ENCODE peak calls at places on chromosomes 1 and 21, in four cellular contexts. F is H1, W is H9, K is IMR-90. J is an unnamed sample.

GRCh38 chr1:106584663-106585062 is 471.8 kb upstream of the PRMT6 start:
- DNase-seq in W (no peak), F (no peak), K (no peak), J (no peak)

GRCh38 chr1:46520063-46520911 is 30.7 kb downstream of the DMBX1 start:
- DNase-seq in K (peak; percentile 75), F (no peak), W (peak; percentile 68), J (peak; percentile 72)

GRCh38 chr1:182304218-182305016 is 87.2 kb downstream of the GLUL start:
- DNase-seq in K (no peak), W (no peak), F (no peak), J (no peak)

GRCh38 chr1:248804771-248805681 is 20.7 kb downstream of the SH3BP5L start:
- DNase-seq in W (no peak), F (no peak), K (no peak), J (no peak)

GRCh38 chr1:22884806-22885559 is 87.7 kb downstream of the LACTBL1 start:
- DNase-seq in W (no peak), F (no peak), K (no peak), J (no peak)

GRCh38 chr1:179298952-179299351 is 5.4 kb downstream of the SOAT1 start:
- DNase-seq in W (no peak), K (no peak), F (no peak), J (no peak)

GRCh38 chr1:231610392-231610791 is 16.2 kb upstream of the DISC1 start:
- DNase-seq in K (no peak), W (no peak), F (no peak), J (no peak)

GRCh38 chr1:119102051-119102450 is 38.4 kb downstream of the WARS2 start:
- DNase-seq in F (no peak), W (no peak), K (no peak), J (no peak)

GRCh38 chr1:38881487-38881886 is at the start of gene GJA9:
- DNase-seq in F (no peak), W (no peak), K (no peak), J (no peak)

GRCh38 chr1:20994176-20994575 is 182.5 kb downstream of the EIF4G3 start:
- DNase-seq in W (no peak), K (no peak), F (no peak), J (no peak)

GRCh38 chr1:81780705-81781454 is 19.9 kb upstream of the ADGRL2 start:
- DNase-seq in K (no peak), F (no peak), W (no peak), J (no peak)

GRCh38 chr1:2175681-2176454 is 18.7 kb downstream of the FAAP20 start:
- DNase-seq in W (no peak), F (no peak), K (no peak), J (no peak)

GRCh38 chr1:210311726-210312493 is 16.8 kb upstream of the HHAT start:
- DNase-seq in F (no peak), K (no peak), W (no peak), J (no peak)

GRCh38 chr1:160189649-160190625 is at the start of gene CASQ1:
- DNase-seq in F (no peak), W (no peak), K (peak; percentile 31), J (no peak)

GRCh38 chr1:1758059-1758621 is 20.1 kb downstream of the NADK start:
- DNase-seq in K (no peak), F (no peak), W (no peak), J (no peak)

GRCh38 chr1:184367427-184368038 is 19.3 kb upstream of the C1orf21 start:
- DNase-seq in W (no peak), F (no peak), K (no peak), J (no peak)

GRCh38 chr1:94622757-94623156 is 81.2 kb upstream of the F3 start:
- DNase-seq in W (no peak), K (peak; percentile 61), F (no peak), J (peak; percentile 76)

GRCh38 chr1:246450485-246451251 is 56.4 kb downstream of the SMYD3 start:
- DNase-seq in F (no peak), W (no peak), K (peak; percentile 35), J (peak; percentile 54)

GRCh38 chr21:37452222-37452621 is 85.6 kb downstream of the DYRK1A start:
- DNase-seq in W (no peak), F (no peak), K (peak; percentile 94), J (peak; percentile 97)

GRCh38 chr1:29256979-29257804 is 20.9 kb downstream of the PTPRU start:
- DNase-seq in W (no peak), F (no peak), K (no peak), J (peak; percentile 22)

GRCh38 chr1:87336623-87337067 is 8.0 kb downstream of the LMO4 start:
- DNase-seq in W (no peak), K (no peak), F (no peak), J (no peak)

GRCh38 chr1:224632921-224633321 is 16.8 kb downstream of the CNIH3 start:
- DNase-seq in K (peak; percentile 30), F (no peak), W (no peak), J (no peak)

GRCh38 chr1:154862927-154863701 is 7.0 kb downstream of the KCNN3 start:
- DNase-seq in K (no peak), W (no peak), F (no peak), J (no peak)

GRCh38 chr1:79391896-79392295 is 385.4 kb upstream of the ADGRL4 start:
- DNase-seq in W (no peak), K (peak; percentile 18), F (no peak), J (no peak)

GRCh38 chr1:15509586-15509985 is 14.4 kb downstream of the CASP9 start:
- DNase-seq in F (no peak), W (no peak), K (no peak), J (no peak)

DNA sequence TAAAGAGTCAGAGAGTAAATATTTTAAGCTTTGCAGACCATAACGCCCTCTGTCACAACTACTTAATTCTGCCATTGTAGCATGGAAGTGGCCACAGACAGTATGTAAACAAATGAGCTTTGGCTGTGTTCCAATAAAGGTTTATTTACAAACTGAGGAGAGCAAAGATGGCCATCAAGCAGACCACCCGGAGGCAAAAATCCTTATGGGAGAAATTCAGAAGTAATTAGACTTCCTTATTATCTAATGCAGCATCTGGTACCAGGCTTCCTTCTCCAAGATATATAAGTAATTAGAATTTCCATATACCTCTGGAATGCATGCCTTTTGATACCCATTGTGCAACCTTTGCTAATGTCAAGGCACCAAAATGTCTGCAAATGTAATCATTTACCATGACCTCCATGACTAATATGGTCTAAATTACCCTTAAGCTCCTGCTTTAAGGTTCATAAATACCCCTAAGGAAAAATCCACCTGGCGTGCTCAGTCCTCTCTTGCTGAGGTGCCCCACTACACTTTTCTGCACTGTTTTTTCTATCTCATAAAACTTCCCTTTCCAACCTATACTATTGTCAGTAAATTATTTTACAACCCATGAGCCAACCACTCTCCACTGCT is 377.8 kb downstream of the MATN1 start:
- DNase-seq in F (no peak), W (no peak), K (no peak), J (no peak)
- H3K27me3 ChIP-seq in F (no peaks in the 10 kb centered on the region), W (no peaks in the 10 kb centered on the region), K (no peaks in the 10 kb centered on the region), J (peaks cover 46% of the 10 kb centered on the region)

DNA sequence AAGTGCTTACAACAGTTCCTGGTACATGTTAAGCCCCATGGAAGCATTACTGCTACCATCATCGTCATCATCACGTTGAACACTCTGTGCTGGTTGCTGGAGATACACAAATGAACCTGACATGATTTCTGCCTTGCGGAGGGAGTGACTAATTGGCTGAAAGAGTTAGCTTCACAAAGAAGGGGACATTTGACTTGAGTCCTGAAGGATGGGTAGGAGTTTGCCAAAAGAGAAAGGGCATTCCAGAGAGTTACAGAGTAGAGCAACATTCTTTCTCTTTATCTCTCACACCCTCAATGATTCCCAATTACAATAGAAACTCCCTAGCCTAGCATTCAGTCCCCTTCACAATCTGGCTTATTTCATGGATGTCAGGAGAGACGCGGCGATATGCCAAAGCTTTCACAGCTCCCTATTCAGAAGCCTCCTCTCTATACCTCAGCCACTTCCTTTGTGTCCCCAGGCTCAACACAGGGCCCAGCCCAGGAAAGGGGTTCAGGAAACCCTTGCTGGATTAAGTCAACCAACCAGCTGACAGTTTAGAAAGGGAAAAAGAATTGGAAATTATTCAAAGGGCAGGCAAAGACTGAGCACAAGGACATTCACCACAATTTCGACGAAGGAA is 38.0 kb downstream of the SLC1A7 start:
- DNase-seq in F (no peak), W (no peak), K (no peak), J (no peak)
- H2AFZ ChIP-seq in F (no peak overlapping the region), W (no peak overlapping the region), K (no peak overlapping the region), J (no peak overlapping the region)

DNA sequence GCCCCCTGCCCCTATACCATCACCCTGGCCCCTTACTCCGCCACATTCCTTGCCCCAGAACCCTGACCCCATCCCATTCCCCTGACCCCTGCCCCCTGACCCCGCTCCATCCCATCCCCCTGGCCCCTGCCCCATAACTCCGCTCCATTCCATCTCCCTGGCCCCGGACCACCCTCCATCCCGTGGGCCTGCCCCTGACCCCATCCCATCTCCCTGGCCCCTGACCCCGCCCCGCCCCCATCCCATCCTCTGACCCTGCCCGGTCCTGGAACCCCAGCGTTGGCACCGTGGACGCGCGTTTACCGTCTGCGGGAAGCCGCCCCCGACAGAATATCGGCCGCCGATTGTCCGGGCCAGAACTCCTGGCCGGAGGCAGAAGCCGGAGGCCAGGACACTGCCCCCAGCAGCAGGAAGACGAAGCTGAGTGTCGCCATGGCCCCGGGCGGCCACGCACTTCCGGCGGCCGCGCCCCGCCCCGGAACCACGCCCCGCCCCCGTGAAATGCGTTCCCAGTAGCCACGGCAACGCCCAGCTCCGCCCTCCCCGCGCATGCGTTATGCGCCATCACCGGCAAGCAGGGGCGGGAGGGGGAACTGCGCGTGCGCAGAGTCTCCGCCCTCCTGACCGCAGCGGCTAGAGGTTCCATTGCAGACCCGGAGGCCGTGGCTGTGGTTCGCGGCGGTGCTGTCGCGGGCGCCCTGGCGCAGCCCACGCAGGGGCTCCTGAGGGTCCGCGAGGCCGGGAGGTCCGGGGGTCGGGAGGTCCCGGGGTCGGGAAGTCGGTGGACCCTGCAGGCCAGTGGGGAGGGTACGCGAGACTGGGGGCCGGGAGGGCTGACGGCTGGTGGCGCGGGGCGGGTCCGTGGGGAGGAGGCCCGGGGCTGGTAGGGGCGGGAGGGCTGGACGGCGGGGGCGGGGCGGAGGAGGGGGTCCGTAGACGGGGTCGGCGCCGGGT is at the start of gene POFUT2:
- DNase-seq in K (peak; percentile 92), F (peak; percentile 99), W (peak; percentile 97), J (peak; percentile 92)
- H3K14ac ChIP-seq in K (peak within 1 kb of the TSS; percentile 57), F (no peak within 1 kb of the TSS), W (no peak within 1 kb of the TSS), J (peak within 1 kb of the TSS; percentile 18)

GRCh38 chr1:68220420-68220819 is 11.9 kb downstream of the WLS start:
- DNase-seq in K (no peak), F (no peak), W (no peak), J (no peak)
- H3K27me3 ChIP-seq in K (no peaks in the 10 kb centered on the region), F (peaks cover 2% of the 10 kb centered on the region), W (no peaks in the 10 kb centered on the region), J (no peaks in the 10 kb centered on the region)

GRCh38 chr1:83747853-83748482 is 251.0 kb downstream of the TTLL7 start:
- DNase-seq in W (no peak), K (no peak), F (no peak), J (no peak)
- H2AFZ ChIP-seq in W (no peak overlapping the region), K (no peak overlapping the region), F (peak overlapping the region; percentile 66), J (no peak overlapping the region)

GRCh38 chr1:10456079-10456478 is 6.2 kb downstream of the CORT start:
- DNase-seq in F (no peak), W (peak; percentile 40), K (no peak), J (no peak)
- H3K14ac ChIP-seq in F (no peak overlapping the region), W (no peak overlapping the region), K (no peak overlapping the region), J (no peak overlapping the region)

DNA sequence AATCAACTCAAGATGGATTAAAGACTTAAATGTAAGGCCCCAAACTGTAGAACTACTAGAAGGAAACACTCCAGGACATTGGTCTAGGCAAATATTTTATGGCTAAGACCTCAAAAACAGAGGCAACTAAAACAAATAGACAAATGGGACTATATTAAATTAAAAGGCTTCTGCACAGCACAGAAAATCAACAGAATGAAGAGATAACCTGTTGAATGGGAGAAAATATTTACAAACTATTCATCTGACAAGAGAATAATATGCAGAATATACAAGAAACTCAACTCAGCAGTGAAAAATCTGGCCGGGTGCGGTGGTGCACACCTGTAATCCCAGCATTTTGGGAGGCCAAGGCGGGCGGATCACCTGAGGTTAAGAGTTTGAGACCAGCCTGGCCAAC is 84.1 kb upstream of the HNRNPU start:
- DNase-seq in K (no peak), F (no peak), W (no peak), J (no peak)
- H3K27me3 ChIP-seq in K (no peaks in the 10 kb centered on the region), F (no peaks in the 10 kb centered on the region), W (no peaks in the 10 kb centered on the region), J (no peaks in the 10 kb centered on the region)

J was measured in mesenchymal stem cell.